ENCODE peak calls at places on chromosomes 3 and 15, in seven cellular contexts. One of them, this sample, is unnamed.

GRCh38 chr15:63436872-63437375 is 55.3 kb upstream of the CA12 start:
- DNase-seq in heart right ventricle: peak; percentile 81
- DNase-seq in AG09309: peak; percentile 55
- DNase-seq in mesothelial cell of epicardium: peak; percentile 83
- DNase-seq in neural crest cell: peak; percentile 25
- DNase-seq in B cell: no peak
- DNase-seq in upper lobe of right lung: peak; percentile 80
- DNase-seq in this sample: no peak

GRCh38 chr3:187520027-187520945 is 149.9 kb downstream of the SST start:
- DNase-seq in heart right ventricle: peak; percentile 33
- DNase-seq in B cell: no peak
- DNase-seq in upper lobe of right lung: no peak
- DNase-seq in AG09309: peak; percentile 20
- DNase-seq in mesothelial cell of epicardium: no peak
- DNase-seq in neural crest cell: no peak
- DNase-seq in this sample: no peak

GRCh38 chr3:2579206-2579605 is 480.5 kb downstream of the CNTN4 start:
- DNase-seq in upper lobe of right lung: no peak
- DNase-seq in neural crest cell: no peak
- DNase-seq in B cell: no peak
- DNase-seq in mesothelial cell of epicardium: no peak
- DNase-seq in heart right ventricle: no peak
- DNase-seq in AG09309: no peak
- DNase-seq in this sample: no peak

GRCh38 chr3:191216510-191216909 is 17.5 kb downstream of the OSTN start:
- DNase-seq in AG09309: no peak
- DNase-seq in neural crest cell: no peak
- DNase-seq in heart right ventricle: no peak
- DNase-seq in upper lobe of right lung: no peak
- DNase-seq in mesothelial cell of epicardium: no peak
- DNase-seq in B cell: no peak
- DNase-seq in this sample: no peak

GRCh38 chr3:180934638-180935037 is 22.2 kb downstream of the FXR1 start:
- DNase-seq in neural crest cell: no peak
- DNase-seq in mesothelial cell of epicardium: no peak
- DNase-seq in AG09309: no peak
- DNase-seq in heart right ventricle: no peak
- DNase-seq in upper lobe of right lung: no peak
- DNase-seq in B cell: no peak
- DNase-seq in this sample: no peak

GRCh38 chr3:39727415-39727814 is 82.0 kb upstream of the MYRIP start:
- DNase-seq in heart right ventricle: no peak
- DNase-seq in B cell: no peak
- DNase-seq in AG09309: no peak
- DNase-seq in neural crest cell: no peak
- DNase-seq in mesothelial cell of epicardium: no peak
- DNase-seq in upper lobe of right lung: no peak
- DNase-seq in this sample: no peak

GRCh38 chr15:88331291-88331690 is 74.8 kb upstream of the NTRK3 start:
- DNase-seq in upper lobe of right lung: no peak
- DNase-seq in heart right ventricle: peak; percentile 17
- DNase-seq in B cell: no peak
- DNase-seq in mesothelial cell of epicardium: peak; percentile 64
- DNase-seq in neural crest cell: peak; percentile 76
- DNase-seq in AG09309: no peak
- DNase-seq in this sample: peak; percentile 54

GRCh38 chr3:197186887-197187588 is 111.4 kb downstream of the DLG1 start:
- DNase-seq in AG09309: no peak
- DNase-seq in upper lobe of right lung: no peak
- DNase-seq in neural crest cell: no peak
- DNase-seq in B cell: peak; percentile 39
- DNase-seq in mesothelial cell of epicardium: no peak
- DNase-seq in heart right ventricle: no peak
- DNase-seq in this sample: no peak

GRCh38 chr3:186854954-186855353 is 12.4 kb downstream of the ADIPOQ start:
- DNase-seq in upper lobe of right lung: no peak
- DNase-seq in B cell: no peak
- DNase-seq in AG09309: no peak
- DNase-seq in heart right ventricle: no peak
- DNase-seq in neural crest cell: no peak
- DNase-seq in mesothelial cell of epicardium: no peak
- DNase-seq in this sample: no peak

GRCh38 chr3:183485093-183485492 is 56.7 kb upstream of the MCF2L2 start:
- DNase-seq in mesothelial cell of epicardium: no peak
- DNase-seq in AG09309: no peak
- DNase-seq in neural crest cell: no peak
- DNase-seq in upper lobe of right lung: no peak
- DNase-seq in heart right ventricle: no peak
- DNase-seq in B cell: no peak
- DNase-seq in this sample: no peak

GRCh38 chr3:140207541-140207940 is 272.6 kb downstream of the CLSTN2 start:
- DNase-seq in AG09309: no peak
- DNase-seq in neural crest cell: no peak
- DNase-seq in heart right ventricle: no peak
- DNase-seq in mesothelial cell of epicardium: no peak
- DNase-seq in B cell: no peak
- DNase-seq in upper lobe of right lung: no peak
- DNase-seq in this sample: no peak

GRCh38 chr3:54826255-54826691 is 101.6 kb downstream of the LRTM1 start:
- DNase-seq in upper lobe of right lung: no peak
- DNase-seq in heart right ventricle: no peak
- DNase-seq in AG09309: peak; percentile 16
- DNase-seq in B cell: no peak
- DNase-seq in mesothelial cell of epicardium: no peak
- DNase-seq in neural crest cell: no peak
- DNase-seq in this sample: no peak

GRCh38 chr3:137709011-137709601 is 55.0 kb upstream of the SOX14 start:
- DNase-seq in mesothelial cell of epicardium: no peak
- DNase-seq in neural crest cell: peak; percentile 9
- DNase-seq in upper lobe of right lung: no peak
- DNase-seq in heart right ventricle: no peak
- DNase-seq in B cell: no peak
- DNase-seq in AG09309: no peak
- DNase-seq in this sample: no peak

GRCh38 chr15:38253448-38253847 is 812 bp downstream of the SPRED1 start:
- DNase-seq in B cell: no peak
- DNase-seq in mesothelial cell of epicardium: no peak
- DNase-seq in upper lobe of right lung: no peak
- DNase-seq in neural crest cell: no peak
- DNase-seq in heart right ventricle: no peak
- DNase-seq in AG09309: peak; percentile 28
- DNase-seq in this sample: no peak

GRCh38 chr3:47634996-47635395 is 56.3 kb upstream of the CSPG5 start:
- DNase-seq in upper lobe of right lung: no peak
- DNase-seq in heart right ventricle: no peak
- DNase-seq in mesothelial cell of epicardium: no peak
- DNase-seq in AG09309: no peak
- DNase-seq in neural crest cell: no peak
- DNase-seq in B cell: no peak
- DNase-seq in this sample: no peak

GRCh38 chr3:144772372-144772771 is 800.7 kb downstream of the DIPK2A start:
- DNase-seq in mesothelial cell of epicardium: no peak
- DNase-seq in B cell: no peak
- DNase-seq in heart right ventricle: no peak
- DNase-seq in neural crest cell: no peak
- DNase-seq in upper lobe of right lung: no peak
- DNase-seq in AG09309: no peak
- DNase-seq in this sample: no peak

GRCh38 chr15:80776420-80777045 is 2.6 kb upstream of the CEMIP start:
- DNase-seq in B cell: peak; percentile 81
- DNase-seq in mesothelial cell of epicardium: peak; percentile 74
- DNase-seq in neural crest cell: peak; percentile 82
- DNase-seq in heart right ventricle: peak; percentile 27
- DNase-seq in AG09309: no peak
- DNase-seq in upper lobe of right lung: peak; percentile 70
- DNase-seq in this sample: peak; percentile 46

GRCh38 chr3:8780279-8780678 is 10.9 kb upstream of the OXTR start:
- DNase-seq in B cell: no peak
- DNase-seq in neural crest cell: no peak
- DNase-seq in upper lobe of right lung: no peak
- DNase-seq in heart right ventricle: no peak
- DNase-seq in mesothelial cell of epicardium: no peak
- DNase-seq in AG09309: no peak
- DNase-seq in this sample: no peak

GRCh38 chr3:123602325-123602724 is 17.5 kb upstream of the HACD2 start:
- DNase-seq in heart right ventricle: no peak
- DNase-seq in neural crest cell: no peak
- DNase-seq in AG09309: peak; percentile 34
- DNase-seq in B cell: no peak
- DNase-seq in mesothelial cell of epicardium: no peak
- DNase-seq in upper lobe of right lung: no peak
- DNase-seq in this sample: no peak

GRCh38 chr15:46576611-46577010 is 941.8 kb downstream of the SQOR start:
- DNase-seq in heart right ventricle: no peak
- DNase-seq in upper lobe of right lung: no peak
- DNase-seq in B cell: no peak
- DNase-seq in neural crest cell: no peak
- DNase-seq in mesothelial cell of epicardium: peak; percentile 42
- DNase-seq in AG09309: no peak
- DNase-seq in this sample: no peak

GRCh38 chr3:143443851-143444331 is 324.3 kb downstream of the CHST2 start:
- DNase-seq in neural crest cell: no peak
- DNase-seq in heart right ventricle: no peak
- DNase-seq in mesothelial cell of epicardium: no peak
- DNase-seq in AG09309: peak; percentile 89
- DNase-seq in B cell: no peak
- DNase-seq in upper lobe of right lung: no peak
- DNase-seq in this sample: no peak

GRCh38 chr3:37770938-37771918 is 90.5 kb upstream of the CTDSPL start:
- DNase-seq in mesothelial cell of epicardium: no peak
- DNase-seq in upper lobe of right lung: no peak
- DNase-seq in AG09309: no peak
- DNase-seq in B cell: no peak
- DNase-seq in neural crest cell: no peak
- DNase-seq in heart right ventricle: peak; percentile 47
- DNase-seq in this sample: no peak

GRCh38 chr3:28286595-28286994 is 45.2 kb downstream of the CMC1 start:
- DNase-seq in heart right ventricle: no peak
- DNase-seq in AG09309: peak; percentile 24
- DNase-seq in mesothelial cell of epicardium: no peak
- DNase-seq in B cell: no peak
- DNase-seq in upper lobe of right lung: no peak
- DNase-seq in neural crest cell: no peak
- DNase-seq in this sample: no peak
- TF ChIP-seq CTCF in heart right ventricle: peak; percentile 29
- TF ChIP-seq CTCF in AG09309: peak; percentile 58
- TF ChIP-seq CTCF in mesothelial cell of epicardium: peak; percentile 52
- TF ChIP-seq CTCF in B cell: peak; percentile 18
- TF ChIP-seq CTCF in upper lobe of right lung: peak; percentile 67
- TF ChIP-seq CTCF in neural crest cell: peak; percentile 70
- TF ChIP-seq CTCF in this sample: peak; percentile 64

DNA sequence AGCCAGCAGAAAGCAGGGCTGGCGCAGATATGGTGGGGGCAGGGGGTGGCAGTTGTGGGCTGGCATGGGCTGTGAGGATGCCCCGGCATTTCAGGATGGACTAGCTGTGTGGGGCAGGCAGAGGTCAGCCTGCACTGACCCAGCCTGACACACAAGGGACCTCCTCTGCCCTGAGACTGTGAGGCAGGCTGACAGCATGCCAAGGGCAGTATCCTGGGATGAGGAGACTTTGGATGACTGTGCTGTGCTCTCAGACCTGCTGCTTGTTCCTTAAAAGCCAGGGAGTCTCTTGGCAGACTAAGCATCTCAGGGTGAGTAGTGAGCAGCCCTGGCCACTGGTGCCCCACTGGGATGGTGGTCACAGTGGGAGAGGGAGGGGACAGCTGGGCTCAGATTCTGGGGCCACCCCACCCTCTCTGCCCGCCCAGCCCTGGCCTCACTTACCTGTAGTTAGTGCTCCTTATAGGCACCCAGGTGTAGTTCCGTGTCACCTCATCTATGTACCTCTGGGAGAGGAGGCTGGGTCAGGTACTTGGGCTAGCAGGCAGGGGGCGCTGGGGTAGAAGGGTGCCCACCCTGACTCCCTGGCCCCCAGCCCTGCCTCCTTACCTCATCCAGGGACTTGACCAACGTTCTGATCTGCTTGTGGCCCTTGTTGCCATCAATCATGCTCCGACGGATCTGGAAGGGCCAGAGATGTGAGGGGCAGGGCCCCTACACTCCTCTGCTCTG is 16.0 kb upstream of the TMEM115 start:
- DNase-seq in AG09309: no peak
- DNase-seq in mesothelial cell of epicardium: no peak
- DNase-seq in heart right ventricle: no peak
- DNase-seq in neural crest cell: no peak
- DNase-seq in B cell: no peak
- DNase-seq in upper lobe of right lung: no peak
- DNase-seq in this sample: no peak
- TF ChIP-seq CTCF in AG09309: no peak
- TF ChIP-seq CTCF in mesothelial cell of epicardium: no peak
- TF ChIP-seq CTCF in heart right ventricle: no peak
- TF ChIP-seq CTCF in neural crest cell: peak; percentile 21
- TF ChIP-seq CTCF in B cell: no peak
- TF ChIP-seq CTCF in upper lobe of right lung: no peak
- TF ChIP-seq CTCF in this sample: peak; percentile 38

GRCh38 chr15:34721802-34722795 is 32.7 kb downstream of the GJD2 start:
- DNase-seq in heart right ventricle: peak; percentile 68
- DNase-seq in B cell: no peak
- DNase-seq in mesothelial cell of epicardium: peak; percentile 56
- DNase-seq in upper lobe of right lung: no peak
- DNase-seq in neural crest cell: peak; percentile 48
- DNase-seq in AG09309: peak; percentile 52
- DNase-seq in this sample: no peak
- TF ChIP-seq CTCF in heart right ventricle: no peak
- TF ChIP-seq CTCF in B cell: no peak
- TF ChIP-seq CTCF in mesothelial cell of epicardium: no peak
- TF ChIP-seq CTCF in upper lobe of right lung: no peak
- TF ChIP-seq CTCF in neural crest cell: no peak
- TF ChIP-seq CTCF in AG09309: peak; percentile 27
- TF ChIP-seq CTCF in this sample: no peak

DNA sequence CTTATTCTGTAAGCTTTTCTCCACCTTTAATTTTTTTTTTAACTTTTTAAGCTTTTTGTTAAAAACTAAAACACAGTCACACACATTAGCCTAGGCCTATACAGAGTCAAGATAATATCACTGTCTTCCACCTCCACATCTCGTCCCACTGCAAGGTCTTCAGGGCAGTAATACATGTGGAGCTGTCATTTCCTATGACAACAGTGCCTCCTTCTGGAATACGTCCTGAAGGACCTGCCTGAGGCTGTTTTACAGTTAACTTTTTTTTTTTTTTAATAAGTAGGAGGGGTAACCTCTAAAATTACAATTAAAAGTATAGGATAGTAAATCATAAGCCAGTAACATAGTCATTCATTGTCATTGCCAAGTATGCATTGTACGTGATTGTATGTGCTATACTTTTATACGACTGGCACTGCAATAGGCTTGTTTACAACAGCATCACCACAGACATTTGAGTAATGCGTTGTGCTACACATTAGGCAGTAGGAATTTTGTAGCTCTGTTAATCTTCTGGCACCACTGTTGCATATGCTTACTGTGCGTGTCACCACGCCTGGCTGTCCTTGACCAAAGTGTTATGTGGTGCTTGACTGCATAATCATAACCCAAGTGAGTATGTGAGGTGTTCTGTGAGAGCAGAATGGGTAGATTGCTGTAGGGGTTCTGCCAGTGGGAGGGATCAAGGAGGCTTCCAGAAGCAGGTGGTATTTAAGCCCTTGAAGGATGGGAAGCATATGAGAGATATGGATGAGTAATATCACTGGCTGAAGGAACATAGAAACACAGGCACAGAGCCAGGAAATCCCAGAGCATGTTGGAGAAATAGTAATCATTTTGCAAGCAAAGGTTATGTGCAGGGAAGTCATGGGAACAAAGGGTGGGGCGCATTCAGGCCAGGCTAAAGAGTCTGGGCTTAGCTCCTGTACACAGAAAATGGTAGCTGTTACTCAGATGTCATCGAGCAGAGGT is 18.3 kb downstream of the FBXO22 start:
- DNase-seq in upper lobe of right lung: no peak
- DNase-seq in neural crest cell: no peak
- DNase-seq in AG09309: peak; percentile 29
- DNase-seq in heart right ventricle: no peak
- DNase-seq in mesothelial cell of epicardium: no peak
- DNase-seq in B cell: no peak
- DNase-seq in this sample: no peak
- TF ChIP-seq CTCF in upper lobe of right lung: peak; percentile 39
- TF ChIP-seq CTCF in neural crest cell: peak; percentile 51
- TF ChIP-seq CTCF in AG09309: peak; percentile 35
- TF ChIP-seq CTCF in heart right ventricle: peak; percentile 16
- TF ChIP-seq CTCF in mesothelial cell of epicardium: peak; percentile 31
- TF ChIP-seq CTCF in B cell: no peak
- TF ChIP-seq CTCF in this sample: peak; percentile 60

This sample was measured in progenitor cell of endocrine pancreas.